ENCODE peak calls at places on chromosomes 2 and 18, in ten cellular contexts. One of them, this sample, is unnamed.

GRCh38 chr2:163664610-163665009 is 71.2 kb downstream of the FIGN start:
- DNase-seq in astrocyte of the cerebellum: no peak
- DNase-seq in fibroblast of mammary gland: peak; percentile 91
- DNase-seq in AG10803: peak; percentile 88
- DNase-seq in bronchial epithelial cell: peak; percentile 51
- DNase-seq in ovary: no peak
- DNase-seq in left lung: no peak
- DNase-seq in DND-41: no peak
- DNase-seq in IMR-90: peak; percentile 83
- DNase-seq in transverse colon: no peak
- DNase-seq in this sample: no peak

GRCh38 chr2:19796036-19796703 is 105.6 kb downstream of the TTC32 start:
- DNase-seq in DND-41: no peak
- DNase-seq in IMR-90: peak; percentile 45
- DNase-seq in AG10803: peak; percentile 99
- DNase-seq in ovary: no peak
- DNase-seq in bronchial epithelial cell: peak; percentile 83
- DNase-seq in transverse colon: no peak
- DNase-seq in left lung: no peak
- DNase-seq in fibroblast of mammary gland: peak; percentile 91
- DNase-seq in astrocyte of the cerebellum: peak; percentile 89
- DNase-seq in this sample: no peak

GRCh38 chr2:205925373-205926337 is 160.3 kb downstream of the INO80D start:
- DNase-seq in AG10803: peak; percentile 46
- DNase-seq in ovary: peak; percentile 90
- DNase-seq in fibroblast of mammary gland: peak; percentile 71
- DNase-seq in astrocyte of the cerebellum: peak; percentile 18
- DNase-seq in IMR-90: peak; percentile 51
- DNase-seq in transverse colon: peak; percentile 81
- DNase-seq in DND-41: peak; percentile 52
- DNase-seq in left lung: peak; percentile 78
- DNase-seq in bronchial epithelial cell: peak; percentile 37
- DNase-seq in this sample: no peak

GRCh38 chr2:39567507-39567906 is 98.2 kb upstream of the TMEM178A start:
- DNase-seq in AG10803: peak; percentile 64
- DNase-seq in IMR-90: peak; percentile 52
- DNase-seq in astrocyte of the cerebellum: peak; percentile 91
- DNase-seq in left lung: no peak
- DNase-seq in bronchial epithelial cell: no peak
- DNase-seq in ovary: no peak
- DNase-seq in transverse colon: no peak
- DNase-seq in fibroblast of mammary gland: no peak
- DNase-seq in DND-41: no peak
- DNase-seq in this sample: no peak

GRCh38 chr2:148660999-148661398 is 16.4 kb downstream of the EPC2 start:
- DNase-seq in DND-41: no peak
- DNase-seq in astrocyte of the cerebellum: no peak
- DNase-seq in bronchial epithelial cell: no peak
- DNase-seq in fibroblast of mammary gland: no peak
- DNase-seq in left lung: no peak
- DNase-seq in transverse colon: no peak
- DNase-seq in AG10803: peak; percentile 50
- DNase-seq in IMR-90: peak; percentile 20
- DNase-seq in ovary: no peak
- DNase-seq in this sample: no peak

GRCh38 chr18:49591775-49592174 is 29.9 kb downstream of the LIPG start:
- DNase-seq in ovary: no peak
- DNase-seq in AG10803: no peak
- DNase-seq in DND-41: no peak
- DNase-seq in fibroblast of mammary gland: no peak
- DNase-seq in bronchial epithelial cell: no peak
- DNase-seq in left lung: no peak
- DNase-seq in transverse colon: peak; percentile 41
- DNase-seq in IMR-90: no peak
- DNase-seq in astrocyte of the cerebellum: no peak
- DNase-seq in this sample: peak; percentile 37

GRCh38 chr18:8367217-8367988 is 241.8 kb upstream of the RAB12 start:
- DNase-seq in AG10803: no peak
- DNase-seq in DND-41: no peak
- DNase-seq in astrocyte of the cerebellum: no peak
- DNase-seq in left lung: peak; percentile 39
- DNase-seq in IMR-90: no peak
- DNase-seq in transverse colon: peak; percentile 31
- DNase-seq in fibroblast of mammary gland: no peak
- DNase-seq in ovary: peak; percentile 70
- DNase-seq in bronchial epithelial cell: peak; percentile 8
- DNase-seq in this sample: no peak

GRCh38 chr2:233979748-233980147 is 62.6 kb downstream of the TRPM8 start:
- DNase-seq in DND-41: no peak
- DNase-seq in transverse colon: no peak
- DNase-seq in IMR-90: peak; percentile 27
- DNase-seq in ovary: no peak
- DNase-seq in bronchial epithelial cell: peak; percentile 43
- DNase-seq in astrocyte of the cerebellum: no peak
- DNase-seq in fibroblast of mammary gland: peak; percentile 68
- DNase-seq in AG10803: no peak
- DNase-seq in left lung: no peak
- DNase-seq in this sample: no peak

GRCh38 chr2:31127931-31128330 is 10.3 kb downstream of the GALNT14 start:
- DNase-seq in transverse colon: no peak
- DNase-seq in fibroblast of mammary gland: no peak
- DNase-seq in DND-41: no peak
- DNase-seq in AG10803: no peak
- DNase-seq in IMR-90: no peak
- DNase-seq in left lung: no peak
- DNase-seq in bronchial epithelial cell: no peak
- DNase-seq in astrocyte of the cerebellum: no peak
- DNase-seq in ovary: no peak
- DNase-seq in this sample: no peak

GRCh38 chr2:75560768-75561565 is at the start of gene EVA1A:
- DNase-seq in DND-41: peak; percentile 70
- DNase-seq in IMR-90: peak; percentile 81
- DNase-seq in transverse colon: peak; percentile 10
- DNase-seq in left lung: peak; percentile 67
- DNase-seq in fibroblast of mammary gland: peak; percentile 74
- DNase-seq in astrocyte of the cerebellum: peak; percentile 61
- DNase-seq in AG10803: peak; percentile 84
- DNase-seq in bronchial epithelial cell: peak; percentile 63
- DNase-seq in ovary: peak; percentile 44
- DNase-seq in this sample: no peak

GRCh38 chr2:155846249-155846648 is 486.3 kb downstream of the NR4A2 start:
- DNase-seq in AG10803: no peak
- DNase-seq in astrocyte of the cerebellum: no peak
- DNase-seq in fibroblast of mammary gland: peak; percentile 1
- DNase-seq in bronchial epithelial cell: peak; percentile 82
- DNase-seq in IMR-90: no peak
- DNase-seq in left lung: no peak
- DNase-seq in DND-41: no peak
- DNase-seq in transverse colon: no peak
- DNase-seq in ovary: no peak
- DNase-seq in this sample: no peak

GRCh38 chr2:164739966-164740365 is 101.7 kb downstream of the COBLL1 start:
- DNase-seq in AG10803: peak; percentile 43
- DNase-seq in IMR-90: peak; percentile 64
- DNase-seq in ovary: no peak
- DNase-seq in left lung: no peak
- DNase-seq in transverse colon: no peak
- DNase-seq in astrocyte of the cerebellum: no peak
- DNase-seq in fibroblast of mammary gland: peak; percentile 65
- DNase-seq in DND-41: no peak
- DNase-seq in bronchial epithelial cell: peak; percentile 89
- DNase-seq in this sample: no peak

GRCh38 chr2:160609346-160609745 is 115.7 kb upstream of the RBMS1 start:
- DNase-seq in IMR-90: no peak
- DNase-seq in DND-41: no peak
- DNase-seq in left lung: no peak
- DNase-seq in astrocyte of the cerebellum: no peak
- DNase-seq in AG10803: peak; percentile 61
- DNase-seq in ovary: no peak
- DNase-seq in transverse colon: no peak
- DNase-seq in bronchial epithelial cell: no peak
- DNase-seq in fibroblast of mammary gland: peak; percentile 29
- DNase-seq in this sample: no peak

GRCh38 chr2:106267997-106268396 is 73.9 kb upstream of the UXS1 start:
- DNase-seq in AG10803: no peak
- DNase-seq in fibroblast of mammary gland: no peak
- DNase-seq in IMR-90: no peak
- DNase-seq in transverse colon: no peak
- DNase-seq in astrocyte of the cerebellum: no peak
- DNase-seq in left lung: no peak
- DNase-seq in ovary: no peak
- DNase-seq in DND-41: no peak
- DNase-seq in bronchial epithelial cell: no peak
- DNase-seq in this sample: no peak

DNA sequence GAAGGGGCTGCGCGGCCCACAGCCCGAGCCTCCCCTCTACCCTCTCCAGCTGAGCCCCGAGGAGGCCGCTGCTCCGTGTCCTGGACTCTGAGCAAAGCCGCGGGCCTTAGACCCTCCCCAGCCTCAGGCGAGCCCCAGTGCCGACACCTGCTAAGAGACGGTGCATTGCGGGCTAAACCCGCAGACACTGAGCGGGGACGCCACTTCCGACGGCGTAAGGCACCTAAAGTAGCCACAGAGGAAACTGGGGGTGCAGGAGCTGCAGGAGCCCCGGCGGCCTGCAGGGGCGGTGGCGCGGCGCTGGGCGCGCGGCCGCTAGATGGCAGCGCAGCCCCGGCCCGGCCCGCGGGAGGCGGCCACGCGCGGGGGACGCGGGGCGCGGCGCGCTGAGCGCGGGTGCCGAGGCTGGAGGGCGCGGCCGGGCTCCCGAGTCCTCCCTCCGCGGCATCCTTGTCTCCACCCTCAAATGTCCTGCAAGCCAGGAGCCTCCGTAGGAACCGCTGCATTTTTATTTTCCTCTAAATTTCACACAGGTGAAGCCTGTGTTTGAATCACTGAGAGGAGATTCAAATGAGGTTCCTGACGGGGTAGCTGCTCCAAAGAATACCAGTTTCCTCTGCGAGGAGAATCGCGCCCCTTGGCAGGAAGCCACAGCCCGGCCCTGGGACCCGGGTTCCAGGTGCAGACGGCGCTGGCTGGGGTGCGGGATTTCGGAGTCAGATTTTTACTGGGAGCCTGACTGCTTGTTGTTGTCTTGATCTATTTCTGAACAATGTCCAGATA is 650.5 kb downstream of the GALR1 start:
- DNase-seq in IMR-90: no peak
- DNase-seq in transverse colon: peak; percentile 14
- DNase-seq in ovary: peak; percentile 43
- DNase-seq in AG10803: peak; percentile 15
- DNase-seq in astrocyte of the cerebellum: no peak
- DNase-seq in left lung: no peak
- DNase-seq in DND-41: no peak
- DNase-seq in fibroblast of mammary gland: peak; percentile 19
- DNase-seq in bronchial epithelial cell: peak; percentile 2
- DNase-seq in this sample: no peak
- TF ChIP-seq CTCF in IMR-90: peak; percentile 71
- TF ChIP-seq CTCF in transverse colon: peak; percentile 67
- TF ChIP-seq CTCF in ovary: peak; percentile 71
- TF ChIP-seq CTCF in AG10803: peak; percentile 61
- TF ChIP-seq CTCF in astrocyte of the cerebellum: peak; percentile 74
- TF ChIP-seq CTCF in left lung: peak; percentile 70
- TF ChIP-seq CTCF in DND-41: no peak
- TF ChIP-seq CTCF in fibroblast of mammary gland: peak; percentile 44
- TF ChIP-seq CTCF in bronchial epithelial cell: peak; percentile 90
- TF ChIP-seq CTCF in this sample: peak; percentile 100

GRCh38 chr2:112493858-112494648 is 12.1 kb downstream of the TTL start:
- DNase-seq in astrocyte of the cerebellum: no peak
- DNase-seq in fibroblast of mammary gland: peak; percentile 75
- DNase-seq in IMR-90: peak; percentile 71
- DNase-seq in transverse colon: peak; percentile 11
- DNase-seq in ovary: no peak
- DNase-seq in left lung: no peak
- DNase-seq in DND-41: no peak
- DNase-seq in bronchial epithelial cell: peak; percentile 88
- DNase-seq in AG10803: peak; percentile 78
- DNase-seq in this sample: no peak
- H3K4me3 ChIP-seq in astrocyte of the cerebellum: no peak overlapping the region
- H3K4me3 ChIP-seq in fibroblast of mammary gland: no peak overlapping the region
- H3K4me3 ChIP-seq in IMR-90: no peak overlapping the region
- H3K4me3 ChIP-seq in transverse colon: no peak overlapping the region
- H3K4me3 ChIP-seq in ovary: no peak overlapping the region
- H3K4me3 ChIP-seq in left lung: no peak overlapping the region
- H3K4me3 ChIP-seq in DND-41: no peak overlapping the region
- H3K4me3 ChIP-seq in bronchial epithelial cell: no peak overlapping the region
- H3K4me3 ChIP-seq in AG10803: no peak overlapping the region
- H3K4me3 ChIP-seq in this sample: no peak overlapping the region

DNA sequence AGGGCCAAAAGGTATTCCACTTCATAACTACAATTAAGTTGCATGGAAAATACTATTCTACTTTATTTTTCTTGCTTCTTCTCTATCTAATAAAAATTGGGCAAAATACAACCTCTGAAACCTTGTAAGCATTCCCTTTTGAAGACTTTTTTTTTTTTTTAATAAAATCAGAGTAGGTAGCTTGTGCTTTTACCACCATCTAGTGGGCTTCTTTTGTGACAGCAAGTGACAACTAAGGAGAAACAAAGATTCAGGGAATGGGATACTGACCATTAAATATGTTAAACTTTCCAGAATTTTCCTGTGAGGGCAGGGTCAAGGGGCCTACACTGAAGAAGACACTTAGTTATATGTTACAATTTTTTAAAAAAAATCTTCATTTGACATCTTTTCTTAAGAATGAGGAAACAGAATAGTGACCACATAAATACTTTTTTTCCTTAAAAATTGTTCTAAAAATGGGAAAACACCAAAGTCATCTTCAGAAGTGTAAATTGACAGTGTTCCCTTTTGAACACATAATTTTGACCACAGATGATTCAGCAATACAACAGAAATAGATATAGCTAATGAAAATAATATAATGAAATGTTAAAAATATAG is 1183.2 kb upstream of the ACVR2A start:
- DNase-seq in bronchial epithelial cell: peak; percentile 36
- DNase-seq in fibroblast of mammary gland: peak; percentile 61
- DNase-seq in DND-41: no peak
- DNase-seq in AG10803: peak; percentile 41
- DNase-seq in IMR-90: peak; percentile 60
- DNase-seq in ovary: no peak
- DNase-seq in transverse colon: no peak
- DNase-seq in astrocyte of the cerebellum: peak; percentile 31
- DNase-seq in left lung: no peak
- DNase-seq in this sample: no peak
- TF ChIP-seq CTCF in bronchial epithelial cell: peak; percentile 48
- TF ChIP-seq CTCF in fibroblast of mammary gland: peak; percentile 64
- TF ChIP-seq CTCF in DND-41: peak; percentile 60
- TF ChIP-seq CTCF in AG10803: peak; percentile 75
- TF ChIP-seq CTCF in IMR-90: peak; percentile 79
- TF ChIP-seq CTCF in ovary: no peak
- TF ChIP-seq CTCF in transverse colon: peak; percentile 30
- TF ChIP-seq CTCF in astrocyte of the cerebellum: peak; percentile 57
- TF ChIP-seq CTCF in left lung: peak; percentile 13
- TF ChIP-seq CTCF in this sample: peak; percentile 60

DNA sequence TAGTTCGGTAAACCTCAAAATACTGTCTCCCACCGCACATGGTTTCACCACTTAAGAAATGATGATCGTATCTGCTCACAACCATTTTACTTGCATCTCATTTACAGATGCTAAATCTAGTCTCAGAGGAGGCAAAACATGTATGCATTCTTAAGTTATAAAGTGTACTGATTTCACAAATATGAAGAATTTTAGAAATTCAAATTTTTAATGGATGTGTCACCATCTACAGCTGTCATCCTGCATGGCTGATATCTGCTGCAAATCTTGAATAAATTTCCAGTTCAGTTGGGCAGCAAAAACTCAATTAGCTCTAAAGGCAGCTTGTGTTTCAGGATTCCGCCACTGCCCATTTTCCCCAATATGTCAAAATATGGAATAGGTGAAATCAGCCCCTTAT is 243.3 kb upstream of the KCNJ3 start:
- DNase-seq in left lung: no peak
- DNase-seq in DND-41: no peak
- DNase-seq in ovary: no peak
- DNase-seq in bronchial epithelial cell: no peak
- DNase-seq in fibroblast of mammary gland: peak; percentile 5
- DNase-seq in astrocyte of the cerebellum: no peak
- DNase-seq in transverse colon: no peak
- DNase-seq in IMR-90: no peak
- DNase-seq in AG10803: peak; percentile 41
- DNase-seq in this sample: no peak
- H3K4me3 ChIP-seq in left lung: no peak overlapping the region
- H3K4me3 ChIP-seq in DND-41: no peak overlapping the region
- H3K4me3 ChIP-seq in ovary: peak overlapping the region; percentile 29
- H3K4me3 ChIP-seq in bronchial epithelial cell: no peak overlapping the region
- H3K4me3 ChIP-seq in fibroblast of mammary gland: no peak overlapping the region
- H3K4me3 ChIP-seq in astrocyte of the cerebellum: no peak overlapping the region
- H3K4me3 ChIP-seq in transverse colon: peak overlapping the region; percentile 28
- H3K4me3 ChIP-seq in IMR-90: no peak overlapping the region
- H3K4me3 ChIP-seq in AG10803: peak overlapping the region; percentile 45
- H3K4me3 ChIP-seq in this sample: no peak overlapping the region

This sample was measured in LNCaP clone FGC.